ENCODE peak calls at places on chromosomes 11 and 22, in four cellular contexts. P is LNCaP clone FGC, Y is fibroblast of the aortic adventitia, S is HL-60. L is an unnamed sample.

GRCh38 chr11:124754309-124754708 is 2.3 kb upstream of the VSIG2 start:
- DNase-seq in Y (no peak), S (no peak), P (no peak), L (no peak)

GRCh38 chr11:118911880-118912741 is 13.6 kb downstream of the BCL9L start:
- DNase-seq in Y (peak), S (no peak), P (no peak), L (peak)

GRCh38 chr11:61090982-61091372 is 11.3 kb upstream of the CD5 start:
- DNase-seq in Y (no peak), S (no peak), P (no peak), L (no peak)

GRCh38 chr22:17802822-17803221 is 28.6 kb upstream of the BID start:
- DNase-seq in S (no peak), Y (no peak), P (no peak), L (no peak)

GRCh38 chr22:23762866-23763578 is at the start of gene C22orf15:
- DNase-seq in Y (peak), S (no peak), P (no peak), L (peak)

GRCh38 chr11:27087425-27087824 is 46.8 kb downstream of the BBOX1 start:
- DNase-seq in S (no peak), P (no peak), Y (no peak), L (peak)

GRCh38 chr22:16608931-16609330 is 16.3 kb upstream of the CCT8L2 start:
- DNase-seq in S (no peak), Y (peak), P (no peak), L (peak)

GRCh38 chr11:68670208-68670992 is 13.9 kb upstream of the GAL start:
- DNase-seq in Y (no peak), P (no peak), S (no peak), L (no peak)

GRCh38 chr11:118106789-118107335 is 20.1 kb upstream of the SMIM35 start:
- DNase-seq in Y (peak), S (no peak), P (no peak), L (peak)

DNA sequence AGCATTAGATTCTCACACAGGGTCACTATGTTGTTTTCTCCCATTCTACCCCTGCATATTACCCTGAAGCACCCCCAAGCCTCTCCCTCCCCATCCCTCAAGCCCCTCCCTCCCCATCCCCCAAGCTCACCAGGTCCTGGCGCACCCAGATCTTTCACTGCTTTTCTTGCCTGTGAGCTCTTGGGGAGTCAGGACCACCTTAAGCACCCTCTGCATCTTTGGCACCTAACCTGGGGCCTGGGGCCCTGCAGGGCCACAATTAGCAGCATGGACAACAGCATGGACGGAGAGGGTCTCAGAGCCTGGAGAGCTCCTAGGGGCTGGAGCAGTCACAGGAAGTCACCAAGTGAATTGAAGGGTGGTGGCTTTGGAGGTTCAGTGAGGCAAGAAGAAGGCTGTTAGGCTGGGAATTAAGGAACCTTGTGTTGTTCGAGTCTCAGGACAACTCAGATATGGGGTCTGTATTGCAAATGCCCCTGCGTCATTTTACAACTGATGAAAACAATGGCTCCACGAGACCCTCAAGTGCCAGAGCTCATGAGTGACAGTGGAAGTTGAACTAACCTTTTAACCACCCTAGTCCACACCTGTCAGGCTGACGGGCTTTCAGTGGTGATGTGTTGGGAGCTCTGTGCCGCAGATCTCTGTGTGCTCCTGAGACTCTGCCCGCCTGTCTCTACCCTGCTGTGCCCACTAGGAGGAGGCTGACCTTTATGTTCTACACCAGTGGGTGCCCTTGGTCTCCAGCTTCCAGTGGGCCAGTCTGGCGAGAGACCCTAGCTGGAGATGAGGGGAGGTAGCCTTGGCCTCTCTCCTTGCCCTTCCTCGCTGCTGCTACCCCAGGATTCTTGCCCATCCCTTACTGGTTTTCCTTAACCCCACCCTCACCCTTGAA is 111.3 kb upstream of the OR4B1 start:
- DNase-seq in P (no peak), Y (no peak), S (no peak), L (no peak)
- H3K4me3 ChIP-seq in P (no peak), Y (no peak), S (no peak), L (no peak)

GRCh38 chr11:35393093-35393492 is 26.3 kb downstream of the SLC1A2 start:
- DNase-seq in P (no peak), Y (no peak), S (no peak), L (no peak)
- H3K4me3 ChIP-seq in P (no peak), Y (no peak), S (no peak), L (no peak)

GRCh38 chr11:8234425-8234821 is 29.3 kb downstream of the LMO1 start:
- DNase-seq in S (no peak), P (no peak), Y (no peak), L (peak)
- H3K4me3 ChIP-seq in S (no peak), P (no peak), Y (no peak), L (no peak)

DNA sequence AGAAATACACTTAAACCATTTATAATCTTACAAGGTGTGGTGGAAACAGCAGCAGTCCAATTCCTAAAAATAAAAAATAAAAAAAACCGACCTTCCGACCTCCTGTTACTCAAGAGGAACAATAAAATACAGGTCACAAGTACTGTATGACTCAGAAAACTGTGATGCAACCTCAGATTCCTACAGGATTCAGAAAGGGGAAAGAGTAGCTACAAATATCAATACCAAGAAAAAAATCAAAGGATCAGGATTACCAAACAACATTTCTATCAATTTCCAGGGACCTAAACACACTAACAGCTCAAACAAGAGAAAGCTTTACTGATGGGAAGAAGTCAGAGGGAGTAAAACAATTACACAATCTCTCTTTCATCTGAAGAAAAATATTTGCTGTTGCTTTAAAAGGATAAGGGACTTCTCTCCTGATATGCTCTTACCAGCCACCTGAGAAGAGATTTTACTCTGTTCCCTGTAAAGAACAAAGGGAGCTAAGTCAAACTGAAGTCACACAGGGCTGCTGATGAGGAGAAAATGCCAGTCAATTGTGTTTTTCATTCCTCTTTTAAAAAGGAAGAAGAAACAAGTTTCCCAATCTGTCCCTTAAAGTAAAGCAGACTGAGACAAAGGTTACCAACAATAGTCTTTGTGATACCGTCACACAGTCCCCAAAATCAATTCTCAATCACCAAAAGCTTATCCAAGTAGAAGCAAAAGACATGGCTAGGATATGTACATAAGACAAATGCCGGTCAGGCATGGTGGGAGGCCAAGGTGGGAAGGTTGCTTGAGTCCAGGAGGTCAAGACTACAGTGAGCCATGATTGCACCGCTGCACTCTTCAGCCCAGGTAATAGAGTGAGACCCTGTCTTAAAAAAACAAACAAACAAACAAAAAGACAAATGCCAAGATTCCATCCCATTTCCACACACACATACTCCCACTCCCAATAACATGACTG is 39.3 kb downstream of the AMBRA1 start:
- DNase-seq in S (peak), P (peak), Y (peak), L (no peak)
- H3K4me3 ChIP-seq in S (no peak), P (no peak), Y (no peak), L (no peak)

DNA sequence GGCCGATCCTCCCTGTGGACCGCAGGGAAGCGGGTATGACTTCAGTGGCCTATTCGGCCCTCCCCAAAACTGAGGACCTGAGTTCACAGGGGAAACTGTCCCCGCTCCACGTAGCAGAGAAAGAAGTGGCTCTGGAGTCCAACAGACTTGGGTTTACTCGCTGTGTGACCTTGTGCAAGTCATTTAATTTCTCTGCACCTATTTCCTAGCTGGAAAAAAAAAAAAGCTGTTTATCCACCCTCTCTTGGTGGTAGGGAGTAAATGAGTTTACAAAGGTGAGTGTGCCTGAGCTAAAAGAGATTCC is 2.2 kb downstream of the SPON1 start:
- DNase-seq in P (no peak), Y (no peak), S (no peak), L (no peak)
- H3K4me3 ChIP-seq in P (no peak), Y (no peak), S (no peak), L (no peak)

GRCh38 chr22:37635157-37635556 is 4.3 kb upstream of the SH3BP1 start:
- DNase-seq in P (no peak), S (no peak), Y (no peak), L (no peak)
- H3K4me3 ChIP-seq in P (no peak), S (no peak), Y (no peak), L (no peak)

GRCh38 chr11:69818243-69819108 is 740 bp downstream of the FGF3 start:
- DNase-seq in P (no peak), Y (no peak), S (no peak), L (peak)
- H3K4me3 ChIP-seq in P (no peak), Y (no peak), S (no peak), L (no peak)

GRCh38 chr11:47061429-47062178 is 115.1 kb downstream of the ARFGAP2 start:
- DNase-seq in P (no peak), Y (no peak), S (no peak), L (no peak)
- H3K4me3 ChIP-seq in P (no peak), Y (no peak), S (no peak), L (no peak)

GRCh38 chr11:16925495-16926065 is 88.6 kb downstream of the PLEKHA7 start:
- DNase-seq in Y (no peak), S (no peak), P (no peak), L (peak)

GRCh38 chr11:16926868-16927267 is 87.3 kb downstream of the PLEKHA7 start:
- DNase-seq in S (no peak), Y (no peak), P (no peak), L (no peak)

GRCh38 chr11:16923987-16924386 is 90.2 kb downstream of the PLEKHA7 start:
- DNase-seq in Y (no peak), P (no peak), S (no peak), L (no peak)

GRCh38 chr11:16924462-16924825 is 89.8 kb downstream of the PLEKHA7 start:
- DNase-seq in P (no peak), Y (no peak), S (no peak), L (no peak)

GRCh38 chr11:16924826-16925494 is 89.3 kb downstream of the PLEKHA7 start:
- DNase-seq in Y (peak), P (no peak), S (no peak), L (peak)
- H3K4me3 ChIP-seq in Y (peak), P (peak), S (no peak), L (peak)